ENCODE peak calls at places on chromosomes 1 and 21, in four cellular contexts. H, P, C and J are unnamed samples.

GRCh38 chr1:50421768-50422674 is 1.2 kb downstream of the DMRTA2 start:
- DNase-seq in H (no peak), C (no peak), P (no peak), J (no peak)

GRCh38 chr1:38006008-38006828 is 904 bp upstream of the FHL3 start:
- DNase-seq in H (peak), C (no peak), P (no peak), J (no peak)

GRCh38 chr1:109649380-109649987 is 6.4 kb upstream of the GSTM4 start:
- DNase-seq in C (peak), H (no peak), P (no peak), J (no peak)

GRCh38 chr1:160164121-160164520 is 12.7 kb downstream of the ATP1A4 start:
- DNase-seq in P (no peak), C (no peak), H (no peak), J (no peak)

GRCh38 chr21:41357546-41357945 is 4.3 kb upstream of the MX2 start:
- DNase-seq in C (no peak), H (no peak), P (no peak), J (no peak)

GRCh38 chr21:45892156-45892919 is 89.2 kb upstream of the COL6A1 start:
- DNase-seq in P (no peak), C (no peak), H (peak), J (no peak)

GRCh38 chr1:37716321-37716720 is 24.0 kb downstream of the CDCA8 start:
- DNase-seq in P (no peak), H (no peak), C (no peak), J (no peak)

GRCh38 chr1:94335950-94336349 is 82.2 kb upstream of the ABCD3 start:
- DNase-seq in P (peak), H (peak), C (peak), J (peak)

GRCh38 chr1:81118550-81118949 is 682.2 kb upstream of the ADGRL2 start:
- DNase-seq in H (no peak), P (no peak), C (no peak), J (no peak)

GRCh38 chr1:107572674-107573205 is 392.2 kb downstream of the VAV3 start:
- DNase-seq in C (peak), P (no peak), H (no peak), J (peak)

GRCh38 chr1:210652329-210652954 is 323.7 kb downstream of the HHAT start:
- DNase-seq in P (no peak), H (no peak), C (no peak), J (no peak)

GRCh38 chr1:170290971-170291370 is 145.2 kb downstream of the NTMT2 start:
- DNase-seq in P (no peak), H (no peak), C (no peak), J (no peak)

GRCh38 chr1:13818926-13819325 is 118.9 kb downstream of the PRDM2 start:
- DNase-seq in H (no peak), P (no peak), C (no peak), J (no peak)

GRCh38 chr1:26744075-26744958 is 43.4 kb upstream of the PIGV start:
- DNase-seq in H (peak), C (peak), P (peak), J (peak)

GRCh38 chr1:156241311-156241811 is 623 bp upstream of the BGLAP start:
- DNase-seq in H (peak), C (no peak), P (no peak), J (no peak)

GRCh38 chr1:64092851-64093371 is 110.5 kb upstream of the UBE2U start:
- DNase-seq in P (no peak), H (no peak), C (no peak), J (no peak)

GRCh38 chr1:237740831-237741230 is 149.9 kb downstream of the ZP4 start:
- DNase-seq in H (no peak), P (no peak), C (peak), J (no peak)

GRCh38 chr1:207922554-207922953 is 11.6 kb upstream of the CD34 start:
- DNase-seq in P (no peak), H (peak), C (no peak), J (no peak)

GRCh38 chr1:200351826-200352549 is 57.8 kb downstream of the ZNF281 start:
- DNase-seq in H (no peak), C (peak), P (peak), J (peak)

GRCh38 chr21:37915941-37916794 is at the start of gene KCNJ6:
- DNase-seq in P (no peak), H (no peak), C (peak), J (no peak)

GRCh38 chr1:183277821-183278735 is 92.0 kb downstream of the LAMC2 start:
- DNase-seq in C (peak), P (no peak), H (no peak), J (no peak)

GRCh38 chr21:42580076-42580792 is 66.6 kb downstream of the SLC37A1 start:
- DNase-seq in H (no peak), P (no peak), C (no peak), J (no peak)

GRCh38 chr21:39313042-39313456 is 383 bp downstream of the BRWD1 start:
- DNase-seq in P (no peak), C (no peak), H (no peak), J (no peak)

GRCh38 chr1:23543707-23544443 is 12.8 kb upstream of the E2F2 start:
- DNase-seq in P (no peak), H (no peak), C (no peak), J (no peak)

GRCh38 chr1:233681285-233681684 is 67.4 kb downstream of the KCNK1 start:
- DNase-seq in H (no peak), P (no peak), C (no peak), J (no peak)

GRCh38 chr1:149888999-149889289 is 10.4 kb upstream of the BOLA1 start:
- DNase-seq in C (no peak), H (no peak), P (no peak), J (no peak)